ENCODE peak calls at places on chromosomes 3 and 15, in five cellular contexts. J is activated CD8-positive, alpha-beta T cell treated with anti-CD3 and anti-CD28 coated beads, Interleukin-2, amount 10 ng/mL, durations not matched to agents 7 days and 5 days; N is epithelial cell of prostate; R is natural killer cell treated with Interleukin-12 subunit alpha and Interleukin-12 subunit beta and Interleukin-15 and Interleukin-18, amount 100 ng/mL, for 72 hours; L is T-helper 2 cell. B is an unnamed sample.

GRCh38 chr3:24119321-24119751 is 174.2 kb downstream of the NR1D2 start:
- DNase-seq in J (no peak), N (no peak), L (no peak), R (no peak), B (no peak)

GRCh38 chr3:42706721-42707619 is 4.4 kb upstream of the HHATL start:
- DNase-seq in L (no peak), R (peak), N (no peak), J (no peak), B (no peak)

GRCh38 chr3:109224333-109224732 is 87.8 kb downstream of the C3orf85 start:
- DNase-seq in L (no peak), J (no peak), N (no peak), R (no peak), B (no peak)

GRCh38 chr15:22933641-22934061 is 46.5 kb downstream of the CYFIP1 start:
- DNase-seq in R (no peak), N (no peak), J (no peak), L (no peak), B (no peak)

GRCh38 chr3:23623841-23624240 is 181.9 kb upstream of the UBE2E1 start:
- DNase-seq in N (no peak), J (no peak), R (no peak), L (no peak), B (no peak)

GRCh38 chr3:49601358-49602048 is 47.2 kb downstream of the BSN start:
- DNase-seq in R (no peak), N (no peak), L (no peak), J (no peak), B (no peak)

GRCh38 chr3:45962033-45962432 is 18.8 kb downstream of the CXCR6 start:
- DNase-seq in R (no peak), N (no peak), L (peak), J (no peak), B (no peak)

GRCh38 chr3:112931737-112932521 is 43.0 kb downstream of the CD200R1 start:
- DNase-seq in R (no peak), L (no peak), J (no peak), N (no peak), B (no peak)

GRCh38 chr3:124034016-124034808 is 42.3 kb upstream of the ROPN1 start:
- DNase-seq in R (no peak), J (peak), N (no peak), L (peak), B (no peak)

GRCh38 chr3:79871656-79872055 is 103.9 kb upstream of the ROBO1 start:
- DNase-seq in R (no peak), J (no peak), L (no peak), N (no peak), B (no peak)

B was measured in keratinocyte.